ENCODE peak calls at places on chromosomes 4 and X, in seven cellular contexts. A is testis, S is heart right ventricle, B is brain microvascular endothelial cell, O is cardiac muscle cell, Q is PC-3, J is gastrocnemius medialis. L is an unnamed sample.

GRCh38 chrX:150692296-150692695 is 900 bp upstream of the MTMR1 start:
- DNase-seq in A (no peak), B (no peak), Q (no peak), S (no peak), J (no peak), O (no peak), L (no peak)

GRCh38 chrX:151974336-151975227 is at the start of gene GABRE:
- DNase-seq in B (no peak), O (peak; percentile 56), J (no peak), S (peak; percentile 68), Q (no peak), A (peak; percentile 55), L (no peak)

GRCh38 chr4:159298502-159298901 is 195.6 kb downstream of the RAPGEF2 start:
- DNase-seq in B (peak; percentile 30), Q (no peak), J (no peak), S (no peak), O (no peak), A (no peak), L (no peak)

GRCh38 chr4:98976716-98977115 is 18.8 kb upstream of the METAP1 start:
- DNase-seq in B (peak; percentile 76), Q (peak; percentile 78), O (peak; percentile 62), S (no peak), J (no peak), A (no peak), L (no peak)

GRCh38 chr4:145333786-145334185 is 147.9 kb upstream of the SMAD1 start:
- DNase-seq in J (no peak), Q (no peak), A (no peak), S (no peak), B (no peak), O (no peak), L (no peak)

GRCh38 chr4:176780995-176781738 is 11.6 kb downstream of the VEGFC start:
- DNase-seq in S (no peak), O (peak; percentile 36), A (no peak), J (no peak), B (no peak), Q (peak; percentile 87), L (no peak)

GRCh38 chr4:52572936-52573485 is 86.1 kb downstream of the USP46 start:
- DNase-seq in S (no peak), B (no peak), J (no peak), Q (peak; percentile 79), A (no peak), O (peak; percentile 79), L (no peak)

GRCh38 chr4:38416450-38417014 is 247.5 kb upstream of the KLF3 start:
- DNase-seq in J (no peak), S (no peak), A (no peak), Q (no peak), B (no peak), O (no peak), L (no peak)

GRCh38 chr4:145937021-145937861 is 1.4 kb downstream of the ZNF827 start:
- DNase-seq in J (peak; percentile 83), A (peak; percentile 82), S (peak; percentile 71), Q (peak; percentile 56), O (peak; percentile 79), B (peak; percentile 73), L (no peak)

GRCh38 chr4:40185830-40186664 is 10.8 kb upstream of the RHOH start:
- DNase-seq in Q (no peak), J (no peak), B (no peak), A (no peak), O (no peak), S (no peak), L (no peak)

GRCh38 chr4:187174749-187175148 is 451.1 kb upstream of the FAT1 start:
- DNase-seq in J (no peak), S (no peak), Q (no peak), B (no peak), O (no peak), A (no peak), L (no peak)

GRCh38 chrX:38940547-38940946 is 139.3 kb downstream of the MID1IP1 start:
- DNase-seq in Q (no peak), A (no peak), O (peak; percentile 39), J (no peak), B (no peak), S (no peak), L (no peak)

GRCh38 chr4:8537041-8537461 is 43.1 kb upstream of the GPR78 start:
- DNase-seq in J (peak; percentile 57), S (no peak), Q (peak; percentile 93), A (peak; percentile 76), O (peak; percentile 78), B (peak; percentile 87), L (peak; percentile 63)

GRCh38 chr4:189059996-189060570 is 880.6 kb upstream of the FRG1 start:
- DNase-seq in J (no peak), S (no peak), O (no peak), B (no peak), A (no peak), Q (no peak), L (no peak)

GRCh38 chr4:138911903-138912713 is 103.5 kb upstream of the NOCT start:
- DNase-seq in Q (peak; percentile 61), A (no peak), B (no peak), S (peak; percentile 18), J (no peak), O (no peak), L (no peak)

GRCh38 chr4:188262464-188262863 is 123.2 kb downstream of the TRIML1 start:
- DNase-seq in S (no peak), Q (no peak), J (no peak), O (no peak), A (no peak), B (peak; percentile 79), L (no peak)

GRCh38 chr4:157804986-157805385 is 367.8 kb downstream of the GASK1B start:
- DNase-seq in B (no peak), A (peak; percentile 15), O (no peak), Q (peak; percentile 23), S (no peak), J (no peak), L (no peak)

GRCh38 chrX:4841216-4841745 is 1127.8 kb upstream of the PRKX start:
- DNase-seq in S (no peak), B (no peak), A (no peak), J (no peak), O (no peak), Q (peak; percentile 45), L (no peak)

GRCh38 chr4:174763454-174764104 is 65.5 kb downstream of the GLRA3 start:
- DNase-seq in A (no peak), B (no peak), Q (peak; percentile 4), O (no peak), J (no peak), S (no peak), L (no peak)

GRCh38 chrX:20139966-20140365 is 1.7 kb downstream of the EIF1AX start:
- DNase-seq in Q (peak; percentile 43), O (peak; percentile 28), J (no peak), A (no peak), S (no peak), B (no peak), L (no peak)

GRCh38 chr4:15043226-15043625 is 40.9 kb downstream of the CPEB2 start:
- DNase-seq in Q (peak; percentile 40), J (no peak), O (peak; percentile 18), B (no peak), S (no peak), A (no peak), L (no peak)

GRCh38 chr4:121656269-121656641 is 40.5 kb downstream of the ANXA5 start:
- DNase-seq in A (peak; percentile 78), B (peak; percentile 85), O (peak; percentile 84), S (no peak), J (no peak), Q (peak; percentile 62), L (no peak)

GRCh38 chr4:16045687-16046086 is 38.1 kb downstream of the PROM1 start:
- DNase-seq in A (no peak), Q (peak; percentile 49), S (no peak), O (no peak), J (no peak), B (no peak), L (no peak)
- TF ChIP-seq CTCF in A (no peak), Q (no peak), S (no peak), O (no peak), J (no peak), B (no peak), L (no peak)

DNA sequence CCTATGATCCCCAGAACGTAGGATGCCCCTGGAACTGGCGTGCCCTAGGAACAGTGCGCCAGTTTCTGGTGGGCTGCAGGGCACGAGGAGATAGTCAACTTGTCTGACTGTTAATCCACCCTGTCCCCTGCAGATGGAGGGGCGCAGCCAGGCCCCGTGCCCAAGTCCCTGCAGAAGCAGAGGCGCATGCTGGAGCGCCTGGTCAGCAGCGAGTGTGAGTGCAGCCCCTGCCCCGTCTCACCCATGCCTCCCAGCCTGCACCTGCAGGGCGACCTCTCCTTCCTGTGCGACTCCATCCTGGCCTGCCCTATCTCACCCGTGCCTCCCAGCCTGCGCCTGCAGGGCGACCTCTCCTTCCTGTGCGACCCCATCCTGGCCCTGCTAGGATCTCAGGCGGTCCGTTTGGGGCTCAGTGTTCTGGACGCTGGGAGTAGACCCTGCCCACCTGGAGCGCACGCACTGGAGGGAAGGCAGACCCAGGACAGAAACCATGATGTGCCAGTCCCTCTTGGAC is 22.2 kb downstream of the WFS1 start:
- DNase-seq in B (no peak), Q (no peak), J (no peak), S (no peak), A (no peak), O (no peak), L (no peak)
- H3K36me3 ChIP-seq in B (peaks cover 3% of the 10 kb centered on the region), Q (peaks cover 4% of the 10 kb centered on the region), J (no peaks in the 10 kb centered on the region), S (peaks cover 99% of the 10 kb centered on the region), A (no peaks in the 10 kb centered on the region), O (peaks cover 6% of the 10 kb centered on the region), L (peaks cover 88% of the 10 kb centered on the region)

GRCh38 chr4:143344774-143345173 is 8.1 kb downstream of the GAB1 start:
- DNase-seq in Q (no peak), O (peak; percentile 62), B (no peak), S (no peak), J (no peak), A (no peak), L (no peak)
- H3K4me3 ChIP-seq in Q (no peak overlapping the region), O (peak overlapping the region; percentile 25), B (no peak overlapping the region), S (peak overlapping the region; percentile 41), J (no peak overlapping the region), A (no peak overlapping the region), L (peak overlapping the region; percentile 20)

GRCh38 chrX:12615061-12615460 is 176.2 kb upstream of the PRPS2 start:
- DNase-seq in J (no peak), S (no peak), Q (peak; percentile 47), O (no peak), A (no peak), B (no peak), L (no peak)
- TF ChIP-seq CTCF in J (no peak), S (no peak), Q (no peak), O (no peak), A (no peak), B (no peak), L (no peak)

GRCh38 chr4:10093273-10093621 is 23.4 kb downstream of the WDR1 start:
- DNase-seq in J (no peak), B (no peak), O (no peak), S (no peak), A (no peak), Q (no peak), L (no peak)
- H3K36me3 ChIP-seq in J (no peaks in the 10 kb centered on the region), B (peaks cover 81% of the 10 kb centered on the region), O (peaks cover 58% of the 10 kb centered on the region), S (peaks cover 86% of the 10 kb centered on the region), A (no peaks in the 10 kb centered on the region), Q (peaks cover 40% of the 10 kb centered on the region), L (peaks cover 80% of the 10 kb centered on the region)

L was measured in right atrium auricular region.